ENCODE peak calls at places on chromosome 4, in seven cellular contexts. One of them, this sample, is unnamed.

GRCh38 chr4:3420956-3421355 is 20.8 kb upstream of the HGFAC start:
- DNase-seq in OCI-LY7: no peak
- DNase-seq in choroid plexus epithelial cell: no peak
- DNase-seq in mesothelial cell of epicardium: no peak
- DNase-seq in astrocyte of the spinal cord: no peak
- DNase-seq in AG09319: no peak
- DNase-seq in AG04450: no peak
- DNase-seq in this sample: no peak

GRCh38 chr4:143587703-143588102 is 74.2 kb downstream of the SMARCA5 start:
- DNase-seq in AG04450: no peak
- DNase-seq in astrocyte of the spinal cord: no peak
- DNase-seq in OCI-LY7: no peak
- DNase-seq in AG09319: no peak
- DNase-seq in mesothelial cell of epicardium: no peak
- DNase-seq in choroid plexus epithelial cell: peak; percentile 23
- DNase-seq in this sample: peak; percentile 22

GRCh38 chr4:147518846-147519767 is 38.2 kb downstream of the EDNRA start:
- DNase-seq in choroid plexus epithelial cell: peak; percentile 93
- DNase-seq in astrocyte of the spinal cord: peak; percentile 85
- DNase-seq in AG09319: peak; percentile 46
- DNase-seq in AG04450: peak; percentile 48
- DNase-seq in mesothelial cell of epicardium: no peak
- DNase-seq in OCI-LY7: peak; percentile 59
- DNase-seq in this sample: peak; percentile 51

GRCh38 chr4:27397886-27398285 is 537.2 kb downstream of the STIM2 start:
- DNase-seq in AG04450: no peak
- DNase-seq in astrocyte of the spinal cord: peak; percentile 90
- DNase-seq in choroid plexus epithelial cell: peak; percentile 1
- DNase-seq in AG09319: peak; percentile 24
- DNase-seq in OCI-LY7: no peak
- DNase-seq in mesothelial cell of epicardium: no peak
- DNase-seq in this sample: no peak

GRCh38 chr4:28565434-28565833 is 1704.8 kb downstream of the STIM2 start:
- DNase-seq in AG04450: no peak
- DNase-seq in choroid plexus epithelial cell: no peak
- DNase-seq in mesothelial cell of epicardium: no peak
- DNase-seq in OCI-LY7: no peak
- DNase-seq in AG09319: no peak
- DNase-seq in astrocyte of the spinal cord: no peak
- DNase-seq in this sample: no peak

GRCh38 chr4:23770011-23770410 is 119.8 kb downstream of the PPARGC1A start:
- DNase-seq in astrocyte of the spinal cord: peak; percentile 22
- DNase-seq in mesothelial cell of epicardium: no peak
- DNase-seq in OCI-LY7: no peak
- DNase-seq in AG04450: no peak
- DNase-seq in AG09319: no peak
- DNase-seq in choroid plexus epithelial cell: peak; percentile 2
- DNase-seq in this sample: no peak

GRCh38 chr4:152464030-152464823 is 71.7 kb downstream of the FBXW7 start:
- DNase-seq in mesothelial cell of epicardium: no peak
- DNase-seq in choroid plexus epithelial cell: peak; percentile 21
- DNase-seq in AG04450: no peak
- DNase-seq in OCI-LY7: peak; percentile 60
- DNase-seq in astrocyte of the spinal cord: no peak
- DNase-seq in AG09319: no peak
- DNase-seq in this sample: no peak

GRCh38 chr4:30720021-30720655 is at the start of gene PCDH7:
- DNase-seq in astrocyte of the spinal cord: peak; percentile 72
- DNase-seq in choroid plexus epithelial cell: peak; percentile 64
- DNase-seq in AG04450: no peak
- DNase-seq in mesothelial cell of epicardium: peak; percentile 57
- DNase-seq in OCI-LY7: no peak
- DNase-seq in AG09319: no peak
- DNase-seq in this sample: peak; percentile 50

GRCh38 chr4:169791527-169792156 is 33.9 kb upstream of the HPF1 start:
- DNase-seq in mesothelial cell of epicardium: peak; percentile 69
- DNase-seq in AG09319: peak; percentile 16
- DNase-seq in choroid plexus epithelial cell: peak; percentile 74
- DNase-seq in OCI-LY7: no peak
- DNase-seq in AG04450: no peak
- DNase-seq in astrocyte of the spinal cord: peak; percentile 73
- DNase-seq in this sample: no peak

GRCh38 chr4:73770917-73771316 is 30.5 kb downstream of the CXCL8 start:
- DNase-seq in AG09319: no peak
- DNase-seq in choroid plexus epithelial cell: no peak
- DNase-seq in astrocyte of the spinal cord: no peak
- DNase-seq in OCI-LY7: no peak
- DNase-seq in AG04450: no peak
- DNase-seq in mesothelial cell of epicardium: no peak
- DNase-seq in this sample: no peak

GRCh38 chr4:110620352-110621327 is 2.2 kb downstream of the PITX2 start:
- DNase-seq in AG09319: no peak
- DNase-seq in astrocyte of the spinal cord: no peak
- DNase-seq in OCI-LY7: peak; percentile 67
- DNase-seq in AG04450: no peak
- DNase-seq in choroid plexus epithelial cell: peak; percentile 28
- DNase-seq in mesothelial cell of epicardium: peak; percentile 72
- DNase-seq in this sample: peak; percentile 54

GRCh38 chr4:15681372-15682339 is at the start of gene FAM200B:
- DNase-seq in mesothelial cell of epicardium: peak; percentile 100
- DNase-seq in OCI-LY7: peak; percentile 99
- DNase-seq in choroid plexus epithelial cell: peak; percentile 99
- DNase-seq in AG09319: peak; percentile 95
- DNase-seq in AG04450: peak; percentile 96
- DNase-seq in astrocyte of the spinal cord: peak; percentile 99
- DNase-seq in this sample: peak; percentile 97
- TF ChIP-seq CTCF in mesothelial cell of epicardium: no peak
- TF ChIP-seq CTCF in OCI-LY7: no peak
- TF ChIP-seq CTCF in choroid plexus epithelial cell: peak; percentile 30
- TF ChIP-seq CTCF in AG09319: no peak
- TF ChIP-seq CTCF in AG04450: peak; percentile 5
- TF ChIP-seq CTCF in astrocyte of the spinal cord: peak; percentile 10
- TF ChIP-seq CTCF in this sample: no peak

GRCh38 chr4:96455045-96455720 is 615.3 kb downstream of the PDHA2 start:
- DNase-seq in OCI-LY7: no peak
- DNase-seq in AG04450: no peak
- DNase-seq in mesothelial cell of epicardium: no peak
- DNase-seq in choroid plexus epithelial cell: no peak
- DNase-seq in astrocyte of the spinal cord: no peak
- DNase-seq in AG09319: no peak
- DNase-seq in this sample: no peak
- TF ChIP-seq CTCF in OCI-LY7: no peak
- TF ChIP-seq CTCF in AG04450: no peak
- TF ChIP-seq CTCF in mesothelial cell of epicardium: no peak
- TF ChIP-seq CTCF in choroid plexus epithelial cell: no peak
- TF ChIP-seq CTCF in astrocyte of the spinal cord: no peak
- TF ChIP-seq CTCF in AG09319: no peak
- TF ChIP-seq CTCF in this sample: no peak

GRCh38 chr4:140756292-140757219 is at the start of gene TBC1D9:
- DNase-seq in choroid plexus epithelial cell: peak; percentile 80
- DNase-seq in mesothelial cell of epicardium: peak; percentile 69
- DNase-seq in astrocyte of the spinal cord: peak; percentile 68
- DNase-seq in AG04450: no peak
- DNase-seq in AG09319: no peak
- DNase-seq in OCI-LY7: peak; percentile 75
- DNase-seq in this sample: peak; percentile 39
- TF ChIP-seq CTCF in choroid plexus epithelial cell: peak; percentile 0
- TF ChIP-seq CTCF in mesothelial cell of epicardium: no peak
- TF ChIP-seq CTCF in astrocyte of the spinal cord: no peak
- TF ChIP-seq CTCF in AG04450: no peak
- TF ChIP-seq CTCF in AG09319: no peak
- TF ChIP-seq CTCF in OCI-LY7: peak; percentile 33
- TF ChIP-seq CTCF in this sample: no peak

DNA sequence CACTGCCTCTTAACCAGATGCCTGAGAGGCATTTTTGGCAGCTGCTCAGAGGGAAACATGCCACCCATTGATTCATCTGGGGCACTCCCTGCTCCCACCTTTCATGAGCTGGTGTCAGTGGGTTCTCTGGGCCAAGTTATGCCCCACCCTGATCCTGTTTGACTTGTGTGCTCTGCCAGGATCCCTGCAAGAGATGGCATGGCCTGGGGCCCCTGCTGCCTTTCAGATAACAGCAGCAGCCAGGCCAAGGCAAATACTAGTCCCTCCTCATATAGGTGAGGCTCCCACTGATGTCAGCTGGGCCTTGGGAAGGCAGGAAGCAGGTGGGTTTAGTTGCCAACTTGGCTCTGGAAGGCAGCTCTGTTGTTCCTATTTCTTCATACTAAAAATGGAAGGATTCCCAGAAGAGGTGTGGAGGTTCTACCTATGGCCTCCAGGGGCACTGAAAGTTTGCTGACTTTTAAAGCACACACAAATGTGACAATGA is 192.9 kb upstream of the RBPJ start:
- DNase-seq in OCI-LY7: no peak
- DNase-seq in AG04450: no peak
- DNase-seq in choroid plexus epithelial cell: no peak
- DNase-seq in mesothelial cell of epicardium: no peak
- DNase-seq in astrocyte of the spinal cord: no peak
- DNase-seq in AG09319: no peak
- DNase-seq in this sample: no peak
- TF ChIP-seq CTCF in OCI-LY7: no peak
- TF ChIP-seq CTCF in AG04450: no peak
- TF ChIP-seq CTCF in choroid plexus epithelial cell: no peak
- TF ChIP-seq CTCF in mesothelial cell of epicardium: no peak
- TF ChIP-seq CTCF in astrocyte of the spinal cord: no peak
- TF ChIP-seq CTCF in AG09319: no peak
- TF ChIP-seq CTCF in this sample: no peak

This sample was measured in GM13977.